ENCODE peak calls at places on chromosomes 7 and 10, in eight cellular contexts. W is suprapubic skin, U is body of pancreas, S is heart left ventricle, M is ovary, F is stomach, C is Peyer's patch, R is uterus. J is an unnamed sample.

GRCh38 chr7:139231513-139232376 is 708 bp downstream of the UBN2 start:
- DNase-seq in C (peak; percentile 53), W (no peak), R (peak; percentile 20), U (peak; percentile 22), M (peak; percentile 42), S (peak; percentile 14), F (peak; percentile 27), J (no peak)

GRCh38 chr7:103888603-103889153 is 100.8 kb downstream of the RELN start:
- DNase-seq in W (no peak), F (no peak), C (no peak), U (no peak), S (no peak), R (no peak), M (no peak), J (no peak)

GRCh38 chr10:114631678-114632417 is 26.2 kb downstream of the ABLIM1 start:
- DNase-seq in S (peak; percentile 52), F (no peak), C (peak; percentile 59), U (peak; percentile 43), R (no peak), W (no peak), M (peak; percentile 32), J (no peak)

GRCh38 chr7:111730476-111731300 is 168.4 kb upstream of the IMMP2L start:
- DNase-seq in R (no peak), M (no peak), S (no peak), W (no peak), F (no peak), U (no peak), C (no peak), J (no peak)

GRCh38 chr7:14420768-14421167 is 431.3 kb upstream of the ETV1 start:
- DNase-seq in F (no peak), W (no peak), U (peak; percentile 9), C (no peak), S (no peak), M (no peak), R (no peak), J (no peak)

GRCh38 chr7:106111671-106112117 is 418 bp downstream of the SYPL1 start:
- DNase-seq in R (no peak), M (no peak), S (peak; percentile 78), W (peak; percentile 85), U (peak; percentile 72), C (no peak), F (peak; percentile 80), J (peak; percentile 66)

GRCh38 chr7:24732646-24733413 is 24.4 kb downstream of the GSDME start:
- DNase-seq in C (no peak), M (no peak), U (no peak), F (no peak), R (no peak), W (no peak), S (no peak), J (no peak)

GRCh38 chr7:117190104-117190503 is 132.8 kb downstream of the WNT2 start:
- DNase-seq in U (no peak), W (no peak), R (no peak), S (no peak), F (no peak), M (no peak), C (no peak), J (no peak)

GRCh38 chr10:113453351-113453750 is 99.5 kb upstream of the HABP2 start:
- DNase-seq in S (no peak), U (no peak), M (no peak), F (no peak), R (no peak), C (no peak), W (no peak), J (no peak)

GRCh38 chr10:112721080-112721698 is 228.9 kb upstream of the TCF7L2 start:
- DNase-seq in M (no peak), R (no peak), C (no peak), S (no peak), F (no peak), W (no peak), U (peak; percentile 14), J (no peak)

GRCh38 chr10:101839002-101839401 is 4.6 kb downstream of the KCNIP2 start:
- DNase-seq in M (no peak), S (no peak), F (no peak), C (no peak), U (no peak), R (no peak), W (no peak), J (no peak)

GRCh38 chr7:92695308-92696261 is 105.4 kb upstream of the FAM133B start:
- DNase-seq in S (peak; percentile 34), R (peak; percentile 17), F (peak; percentile 87), W (no peak), M (peak; percentile 35), U (peak; percentile 78), C (peak; percentile 86), J (no peak)

GRCh38 chr10:10662720-10663467 is 354.8 kb upstream of the CELF2 start:
- DNase-seq in M (peak; percentile 32), S (no peak), F (no peak), C (no peak), U (no peak), W (no peak), R (no peak), J (no peak)
- H3K9me3 ChIP-seq in M (no peaks in the 10 kb centered on the region), S (no peaks in the 10 kb centered on the region), F (no peaks in the 10 kb centered on the region), C (no peaks in the 10 kb centered on the region), U (no peaks in the 10 kb centered on the region), W (no peaks in the 10 kb centered on the region), R (no peaks in the 10 kb centered on the region), J (no peaks in the 10 kb centered on the region)

GRCh38 chr10:6200588-6201510 is 1.9 kb upstream of the PFKFB3 start:
- DNase-seq in F (no peak), M (peak; percentile 59), S (peak; percentile 37), C (peak; percentile 67), W (no peak), R (peak; percentile 47), U (peak; percentile 77), J (peak; percentile 90)
- H3K4me1 ChIP-seq in F (peaks cover 17% of the 10 kb centered on the region), M (peaks cover 12% of the 10 kb centered on the region), S (peaks cover 21% of the 10 kb centered on the region), C (peaks cover 32% of the 10 kb centered on the region), W (peaks cover 66% of the 10 kb centered on the region), R (peaks cover 22% of the 10 kb centered on the region), U (peaks cover 57% of the 10 kb centered on the region), J (peaks cover 55% of the 10 kb centered on the region)

GRCh38 chr10:88314362-88314761 is 268.8 kb downstream of the RNLS start:
- DNase-seq in M (no peak), U (no peak), W (no peak), F (no peak), C (no peak), S (no peak), R (peak; percentile 49), J (peak; percentile 48)
- TF ChIP-seq POLR2A in M (no peak), U (no peak), W (no peak), F (no peak), C (no peak), S (no peak), R (no peak), J (no peak)

GRCh38 chr10:11293332-11293731 is 275.7 kb downstream of the CELF2 start:
- DNase-seq in S (no peak), F (no peak), C (no peak), R (no peak), U (no peak), W (no peak), M (no peak), J (no peak)

GRCh38 chr10:11295492-11295891 is 277.8 kb downstream of the CELF2 start:
- DNase-seq in S (no peak), C (no peak), M (no peak), F (no peak), W (no peak), R (no peak), U (no peak), J (no peak)

GRCh38 chr10:11292576-11293302 is 275.1 kb downstream of the CELF2 start:
- DNase-seq in S (no peak), R (no peak), C (no peak), U (no peak), W (no peak), F (no peak), M (no peak), J (no peak)

GRCh38 chr10:11297136-11297535 is 279.5 kb downstream of the CELF2 start:
- DNase-seq in S (no peak), F (no peak), M (no peak), U (no peak), R (no peak), W (no peak), C (no peak), J (no peak)

GRCh38 chr10:11294831-11295230 is 277.2 kb downstream of the CELF2 start:
- DNase-seq in U (no peak), W (no peak), R (no peak), S (no peak), F (no peak), M (no peak), C (no peak), J (no peak)
- H3K9me3 ChIP-seq in U (no peaks in the 10 kb centered on the region), W (no peaks in the 10 kb centered on the region), R (no peaks in the 10 kb centered on the region), S (no peaks in the 10 kb centered on the region), F (no peaks in the 10 kb centered on the region), M (no peaks in the 10 kb centered on the region), C (no peaks in the 10 kb centered on the region), J (no peaks in the 10 kb centered on the region)

GRCh38 chr10:116255931-116256748 is 16.9 kb downstream of the GFRA1 start:
- DNase-seq in M (no peak), C (no peak), W (no peak), F (no peak), S (no peak), U (no peak), R (no peak), J (no peak)

GRCh38 chr10:116253716-116254115 is 19.3 kb downstream of the GFRA1 start:
- DNase-seq in M (no peak), F (no peak), U (no peak), W (no peak), R (no peak), S (no peak), C (no peak), J (no peak)

GRCh38 chr10:116251602-116252395 is 21.2 kb downstream of the GFRA1 start:
- DNase-seq in M (no peak), R (no peak), F (no peak), W (no peak), U (peak; percentile 25), S (no peak), C (no peak), J (no peak)

GRCh38 chr10:116256749-116257259 is 16.2 kb downstream of the GFRA1 start:
- DNase-seq in C (no peak), F (no peak), S (no peak), U (no peak), W (no peak), M (no peak), R (no peak), J (no peak)

GRCh38 chr10:116254422-116255152 is 18.4 kb downstream of the GFRA1 start:
- DNase-seq in U (no peak), W (no peak), R (no peak), C (no peak), F (no peak), S (no peak), M (no peak), J (no peak)
- H3K4me1 ChIP-seq in U (peaks cover 9% of the 10 kb centered on the region), W (no peaks in the 10 kb centered on the region), R (no peaks in the 10 kb centered on the region), C (no peaks in the 10 kb centered on the region), F (peaks cover 4% of the 10 kb centered on the region), S (no peaks in the 10 kb centered on the region), M (peaks cover 14% of the 10 kb centered on the region), J (no peaks in the 10 kb centered on the region)